ENCODE peak calls at places on chromosomes 4 and X, in six cellular contexts. T is tibial nerve, Z is kidney, R is thyroid gland, X is sigmoid colon, V is caudate nucleus. O is an unnamed sample.

GRCh38 chrX:153845842-153846241 is 15.5 kb upstream of the PDZD4 start:
- DNase-seq in T (no peak), Z (no peak), R (no peak), X (no peak), V (no peak), O (no peak)

GRCh38 chrX:54509401-54509800 is 13.4 kb upstream of the FGD1 start:
- DNase-seq in T (no peak), Z (no peak), R (no peak), X (no peak), V (no peak), O (no peak)

GRCh38 chr4:123651536-123652175 is 255.1 kb downstream of the SPRY1 start:
- DNase-seq in T (no peak), Z (no peak), R (no peak), X (no peak), V (no peak), O (no peak)

GRCh38 chr4:4838602-4839470 is 20.6 kb upstream of the MSX1 start:
- DNase-seq in T (no peak), Z (no peak), R (no peak), X (no peak), V (no peak), O (no peak)

GRCh38 chr4:38170380-38170779 is 210.2 kb downstream of the PTTG2 start:
- DNase-seq in T (no peak), Z (no peak), R (no peak), X (no peak), V (no peak), O (no peak)

GRCh38 chr4:109352941-109353340 is 50.5 kb upstream of the COL25A1 start:
- DNase-seq in T (no peak), Z (no peak), R (no peak), X (no peak), V (no peak), O (no peak)

GRCh38 chr4:42302348-42302747 is 94.9 kb upstream of the SHISA3 start:
- DNase-seq in T (no peak), Z (no peak), R (peak), X (no peak), V (no peak), O (no peak)

GRCh38 chr4:182255421-182256190 is 12.4 kb downstream of the TENM3 start:
- DNase-seq in T (no peak), Z (no peak), R (no peak), X (no peak), V (no peak), O (no peak)

GRCh38 chrX:106752101-106752678 is 25.7 kb downstream of the RNF128 start:
- DNase-seq in T (no peak), Z (no peak), R (no peak), X (no peak), V (no peak), O (no peak)

GRCh38 chrX:31301941-31302340 is 230.1 kb upstream of the FTHL17 start:
- DNase-seq in T (no peak), Z (no peak), R (no peak), X (no peak), V (no peak), O (no peak)

GRCh38 chr4:11720292-11720691 is 291.6 kb upstream of the HS3ST1 start:
- DNase-seq in T (no peak), Z (no peak), R (no peak), X (no peak), V (no peak), O (no peak)

GRCh38 chrX:123340691-123341090 is 156.6 kb downstream of the GRIA3 start:
- DNase-seq in T (no peak), Z (no peak), R (no peak), X (no peak), V (no peak), O (no peak)

GRCh38 chrX:50333308-50333707 is 128.7 kb downstream of the CCNB3 start:
- DNase-seq in T (no peak), Z (no peak), R (peak), X (no peak), V (no peak), O (no peak)

GRCh38 chr4:52037730-52038108 is 380 bp downstream of the SGCB start:
- DNase-seq in T (no peak), Z (peak), R (peak), X (peak), V (peak), O (no peak)

GRCh38 chr4:74218201-74218600 is 60.3 kb downstream of the MTHFD2L start:
- DNase-seq in T (no peak), Z (no peak), R (no peak), X (no peak), V (no peak), O (no peak)

GRCh38 chrX:45001038-45001437 is 128.1 kb downstream of the KDM6A start:
- DNase-seq in T (no peak), Z (no peak), R (no peak), X (no peak), V (no peak), O (no peak)

GRCh38 chrX:65874765-65875164 is 165.1 kb downstream of the VSIG4 start:
- DNase-seq in T (no peak), Z (no peak), R (no peak), X (no peak), V (no peak), O (no peak)

GRCh38 chrX:74419861-74420193 is 1.5 kb upstream of the SLC16A2 start:
- DNase-seq in T (no peak), Z (peak), R (peak), X (no peak), V (no peak), O (no peak)

GRCh38 chr4:163548481-163549243 is 54.2 kb downstream of the TMA16 start:
- DNase-seq in T (no peak), Z (no peak), R (no peak), X (no peak), V (no peak), O (no peak)

GRCh38 chrX:70360366-70360765 is 62.7 kb upstream of the GDPD2 start:
- DNase-seq in T (no peak), Z (peak), R (no peak), X (no peak), V (no peak), O (no peak)

GRCh38 chrX:40172169-40172979 is 74.6 kb upstream of the BCOR start:
- DNase-seq in T (no peak), Z (peak), R (peak), X (peak), V (no peak), O (peak)

GRCh38 chr4:149684516-149684915 is 131.1 kb downstream of the IQCM start:
- DNase-seq in T (no peak), Z (no peak), R (no peak), X (no peak), V (no peak), O (no peak)

GRCh38 chrX:97616883-97617510 is 733.3 kb downstream of the RPA4 start:
- DNase-seq in T (no peak), Z (no peak), R (no peak), X (no peak), V (no peak), O (no peak)

GRCh38 chrX:20266810-20267598 is at the start of gene RPS6KA3:
- DNase-seq in T (peak), Z (peak), R (peak), X (peak), V (peak), O (peak)

GRCh38 chr4:56055027-56055976 is 106.6 kb downstream of the CEP135 start:
- DNase-seq in T (no peak), Z (no peak), R (no peak), X (no peak), V (no peak), O (no peak)

GRCh38 chr4:7557447-7557846 is 122.7 kb upstream of the PSAPL1 start:
- DNase-seq in T (no peak), Z (no peak), R (no peak), X (no peak), V (no peak), O (no peak)

GRCh38 chr4:8396762-8397406 is 43.6 kb downstream of the ACOX3 start:
- DNase-seq in T (no peak), Z (peak), R (no peak), X (no peak), V (no peak), O (no peak)

GRCh38 chr4:142512161-142512560 is 333.9 kb downstream of the INPP4B start:
- DNase-seq in T (no peak), Z (no peak), R (no peak), X (no peak), V (no peak), O (no peak)

GRCh38 chrX:40154853-40155616 is 57.3 kb upstream of the BCOR start:
- DNase-seq in T (no peak), Z (no peak), R (peak), X (peak), V (no peak), O (no peak)

GRCh38 chr4:112951362-112951962 is 98.0 kb upstream of the ANK2 start:
- DNase-seq in T (no peak), Z (no peak), R (no peak), X (no peak), V (no peak), O (no peak)

GRCh38 chrX:44012484-44013096 is 39.4 kb upstream of the NDP start:
- DNase-seq in T (no peak), Z (no peak), R (peak), X (peak), V (no peak), O (peak)

GRCh38 chr4:10180603-10180926 is 64.0 kb upstream of the WDR1 start:
- DNase-seq in T (no peak), Z (no peak), R (no peak), X (no peak), V (no peak), O (no peak)

GRCh38 chr4:30770049-30770549 is 49.9 kb downstream of the PCDH7 start:
- DNase-seq in T (no peak), Z (no peak), R (no peak), X (no peak), V (no peak), O (no peak)

GRCh38 chrX:39000802-39001201 is 199.5 kb downstream of the MID1IP1 start:
- DNase-seq in T (no peak), Z (no peak), R (no peak), X (no peak), V (no peak), O (no peak)

GRCh38 chr4:74999714-75000309 is 66.9 kb downstream of the PARM1 start:
- DNase-seq in T (no peak), Z (no peak), R (no peak), X (no peak), V (no peak), O (no peak)

GRCh38 chrX:153773218-153773611 is 7.6 kb upstream of the SRPK3 start:
- DNase-seq in T (no peak), Z (no peak), R (no peak), X (peak), V (no peak), O (no peak)

GRCh38 chrX:108464604-108465003 is 25.0 kb downstream of the COL4A5 start:
- DNase-seq in T (no peak), Z (no peak), R (no peak), X (no peak), V (no peak), O (no peak)
- H3K27ac ChIP-seq in T (no peak), Z (no peak), R (no peak), X (no peak), V (no peak), O (no peak)

GRCh38 chrX:134512566-134512965 is 52.6 kb downstream of the HPRT1 start:
- DNase-seq in T (no peak), Z (no peak), R (no peak), X (no peak), V (no peak), O (no peak)

DNA sequence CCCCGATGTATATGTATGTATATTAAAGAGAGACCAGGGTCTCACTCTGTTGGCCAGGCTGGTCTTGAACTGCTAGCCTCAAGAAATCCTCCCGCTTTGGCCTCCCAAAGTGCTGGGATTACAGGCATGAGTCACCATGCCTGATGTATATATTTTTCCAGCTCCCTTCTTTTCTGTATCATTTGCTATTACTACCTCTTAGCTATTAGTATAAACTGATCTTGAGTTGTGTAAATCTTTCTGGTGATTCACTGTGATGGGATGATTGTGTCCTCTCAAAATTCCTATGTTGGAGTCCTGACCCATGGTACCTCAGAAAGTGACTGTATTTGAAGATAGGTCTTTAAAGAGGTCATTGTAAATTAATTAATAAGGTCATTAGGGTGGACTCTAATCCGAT is 53.1 kb downstream of the HPRT1 start:
- DNase-seq in T (no peak), Z (no peak), R (no peak), X (no peak), V (no peak), O (no peak)
- H3K27ac ChIP-seq in T (no peak), Z (no peak), R (no peak), X (no peak), V (peak), O (no peak)

DNA sequence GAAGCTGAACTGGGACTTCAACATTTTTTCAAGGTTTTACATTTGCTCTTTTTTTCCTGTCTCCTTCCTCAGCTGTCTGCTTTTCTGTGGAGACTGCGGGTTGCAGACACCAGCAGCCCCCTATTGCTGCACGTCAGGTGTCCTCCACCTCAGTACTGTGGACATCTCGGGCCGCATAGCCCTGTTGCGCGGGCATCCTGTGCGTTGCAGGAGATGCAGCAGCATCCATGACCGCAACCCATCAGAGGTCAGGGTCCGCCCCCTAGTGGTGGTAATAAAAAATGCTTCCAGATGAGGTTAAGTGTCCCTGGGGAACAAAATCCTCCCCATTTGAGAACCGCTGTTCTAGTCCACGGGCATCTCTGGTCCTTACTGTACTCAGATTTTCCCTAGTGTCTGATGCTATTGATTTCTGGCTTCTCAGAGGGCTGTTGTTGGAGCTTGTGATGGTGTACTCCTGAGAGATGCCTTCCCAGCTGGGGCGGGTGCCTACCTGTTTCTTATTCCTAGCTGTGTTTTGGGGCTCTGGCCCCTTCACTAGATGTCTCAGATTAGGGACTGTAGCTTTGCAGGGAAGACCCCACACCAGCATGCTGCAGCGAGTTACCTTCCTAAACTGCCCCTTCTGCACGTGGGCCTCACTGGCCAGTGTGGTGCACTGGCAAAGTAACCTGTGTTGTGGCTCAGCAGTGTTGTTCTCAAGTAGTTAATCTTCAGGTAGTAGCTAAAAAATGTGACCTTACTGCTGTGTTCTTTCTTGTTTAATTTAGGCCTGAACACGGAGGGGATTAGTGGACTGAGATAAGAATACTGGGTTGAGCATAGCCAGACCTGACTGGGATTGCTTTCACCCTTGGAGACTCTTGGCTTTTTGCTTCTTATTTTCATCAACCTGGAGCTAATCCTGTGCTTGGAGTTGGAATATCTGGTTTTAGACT is 28.2 kb downstream of the NSD2 start:
- DNase-seq in T (peak), Z (peak), R (peak), X (peak), V (peak), O (peak)
- H3K27ac ChIP-seq in T (no peak), Z (no peak), R (no peak), X (no peak), V (no peak), O (no peak)

GRCh38 chrX:110173192-110174175 is 144.4 kb downstream of the AMMECR1 start:
- DNase-seq in T (no peak), Z (no peak), R (peak), X (no peak), V (no peak), O (no peak)
- H3K27ac ChIP-seq in T (no peak), Z (no peak), R (no peak), X (no peak), V (no peak), O (no peak)

DNA sequence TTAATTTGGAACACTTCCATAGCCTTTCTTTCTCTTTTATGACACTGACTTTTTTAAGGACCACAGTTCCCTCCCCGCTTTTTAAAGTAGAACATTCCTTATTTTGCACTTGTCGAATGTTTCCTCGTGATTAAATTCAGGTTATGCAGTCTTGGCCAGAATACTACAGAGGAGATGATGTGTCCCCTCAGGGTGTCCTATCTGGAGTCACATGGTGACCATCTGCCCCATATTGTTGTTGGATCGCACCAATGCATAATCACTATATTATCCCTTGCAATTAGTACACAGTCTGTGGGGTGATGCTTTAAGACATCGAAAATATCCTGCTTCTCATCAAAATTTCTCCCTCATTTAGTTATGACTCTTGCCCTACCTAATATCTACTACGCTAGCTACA is 27.4 kb downstream of the WDFY3 start:
- DNase-seq in T (no peak), Z (no peak), R (no peak), X (no peak), V (no peak), O (no peak)
- H3K27ac ChIP-seq in T (peak), Z (no peak), R (no peak), X (peak), V (peak), O (no peak)

GRCh38 chr4:173522160-173522873 is 7.7 kb downstream of the HAND2 start:
- DNase-seq in T (peak), Z (peak), R (peak), X (peak), V (no peak), O (no peak)
- H3K27ac ChIP-seq in T (peak), Z (no peak), R (peak), X (peak), V (no peak), O (no peak)